ENCODE peak calls at places on chromosomes 5 and 9, in seven cellular contexts. One of them, this sample, is unnamed.

GRCh38 chr5:168947212-168947868 is 353.6 kb downstream of the SLIT3 start:
- DNase-seq in natural killer cell: no peak
- DNase-seq in pancreas: no peak
- DNase-seq in adrenal gland: peak
- DNase-seq in brain microvascular endothelial cell: peak
- DNase-seq in tibial nerve: peak
- DNase-seq in progenitor cell of endocrine pancreas: peak
- DNase-seq in this sample: peak

GRCh38 chr5:89560724-89561123 is 677.7 kb upstream of the MEF2C start:
- DNase-seq in natural killer cell: no peak
- DNase-seq in tibial nerve: no peak
- DNase-seq in brain microvascular endothelial cell: no peak
- DNase-seq in adrenal gland: no peak
- DNase-seq in pancreas: no peak
- DNase-seq in progenitor cell of endocrine pancreas: no peak
- DNase-seq in this sample: no peak

GRCh38 chr5:160119142-160119904 is at the start of gene PWWP2A:
- DNase-seq in pancreas: peak
- DNase-seq in progenitor cell of endocrine pancreas: peak
- DNase-seq in brain microvascular endothelial cell: peak
- DNase-seq in tibial nerve: peak
- DNase-seq in adrenal gland: peak
- DNase-seq in natural killer cell: peak
- DNase-seq in this sample: peak

GRCh38 chr9:121818841-121819430 is 167.5 kb downstream of the DAB2IP start:
- DNase-seq in natural killer cell: no peak
- DNase-seq in tibial nerve: no peak
- DNase-seq in pancreas: no peak
- DNase-seq in progenitor cell of endocrine pancreas: no peak
- DNase-seq in adrenal gland: no peak
- DNase-seq in brain microvascular endothelial cell: no peak
- DNase-seq in this sample: no peak

GRCh38 chr9:90009447-90009846 is 404.6 kb downstream of the GADD45G start:
- DNase-seq in tibial nerve: no peak
- DNase-seq in pancreas: no peak
- DNase-seq in natural killer cell: no peak
- DNase-seq in brain microvascular endothelial cell: no peak
- DNase-seq in progenitor cell of endocrine pancreas: no peak
- DNase-seq in adrenal gland: no peak
- DNase-seq in this sample: no peak

GRCh38 chr9:121720311-121720991 is 69.0 kb downstream of the DAB2IP start:
- DNase-seq in adrenal gland: no peak
- DNase-seq in pancreas: no peak
- DNase-seq in tibial nerve: no peak
- DNase-seq in brain microvascular endothelial cell: no peak
- DNase-seq in natural killer cell: no peak
- DNase-seq in progenitor cell of endocrine pancreas: no peak
- DNase-seq in this sample: no peak

GRCh38 chr5:160339406-160340140 is 27.2 kb upstream of the CCNJL start:
- DNase-seq in brain microvascular endothelial cell: no peak
- DNase-seq in pancreas: no peak
- DNase-seq in progenitor cell of endocrine pancreas: no peak
- DNase-seq in tibial nerve: no peak
- DNase-seq in adrenal gland: no peak
- DNase-seq in natural killer cell: no peak
- DNase-seq in this sample: no peak

GRCh38 chr9:13718539-13718938 is 439.0 kb upstream of the MPDZ start:
- DNase-seq in tibial nerve: no peak
- DNase-seq in pancreas: no peak
- DNase-seq in brain microvascular endothelial cell: no peak
- DNase-seq in adrenal gland: no peak
- DNase-seq in progenitor cell of endocrine pancreas: no peak
- DNase-seq in natural killer cell: no peak
- DNase-seq in this sample: no peak

GRCh38 chr5:180830253-180831138 is 27.9 kb upstream of the MGAT1 start:
- DNase-seq in tibial nerve: no peak
- DNase-seq in brain microvascular endothelial cell: no peak
- DNase-seq in adrenal gland: peak
- DNase-seq in natural killer cell: peak
- DNase-seq in progenitor cell of endocrine pancreas: no peak
- DNase-seq in pancreas: peak
- DNase-seq in this sample: no peak

GRCh38 chr5:133330956-133331355 is 279.1 kb downstream of the HSPA4 start:
- DNase-seq in progenitor cell of endocrine pancreas: no peak
- DNase-seq in brain microvascular endothelial cell: no peak
- DNase-seq in tibial nerve: no peak
- DNase-seq in natural killer cell: no peak
- DNase-seq in adrenal gland: no peak
- DNase-seq in pancreas: no peak
- DNase-seq in this sample: no peak

GRCh38 chr5:140883373-140883772 is 1.4 kb downstream of the PCDHA13 start:
- DNase-seq in brain microvascular endothelial cell: no peak
- DNase-seq in adrenal gland: no peak
- DNase-seq in pancreas: no peak
- DNase-seq in progenitor cell of endocrine pancreas: no peak
- DNase-seq in natural killer cell: no peak
- DNase-seq in tibial nerve: no peak
- DNase-seq in this sample: no peak

GRCh38 chr5:72845889-72846288 is 29.4 kb downstream of the TNPO1 start:
- DNase-seq in tibial nerve: no peak
- DNase-seq in progenitor cell of endocrine pancreas: no peak
- DNase-seq in adrenal gland: no peak
- DNase-seq in brain microvascular endothelial cell: no peak
- DNase-seq in natural killer cell: no peak
- DNase-seq in pancreas: no peak
- DNase-seq in this sample: no peak

GRCh38 chr9:2837915-2838314 is 6.0 kb downstream of the PUM3 start:
- DNase-seq in natural killer cell: no peak
- DNase-seq in adrenal gland: no peak
- DNase-seq in tibial nerve: no peak
- DNase-seq in progenitor cell of endocrine pancreas: no peak
- DNase-seq in pancreas: no peak
- DNase-seq in brain microvascular endothelial cell: no peak
- DNase-seq in this sample: no peak

GRCh38 chr5:135194573-135195266 is 160.7 kb upstream of the PITX1 start:
- DNase-seq in brain microvascular endothelial cell: no peak
- DNase-seq in pancreas: no peak
- DNase-seq in adrenal gland: no peak
- DNase-seq in progenitor cell of endocrine pancreas: no peak
- DNase-seq in tibial nerve: no peak
- DNase-seq in natural killer cell: no peak
- DNase-seq in this sample: no peak

GRCh38 chr9:123749580-123750202 is 180.2 kb downstream of the DENND1A start:
- DNase-seq in adrenal gland: no peak
- DNase-seq in progenitor cell of endocrine pancreas: no peak
- DNase-seq in pancreas: no peak
- DNase-seq in brain microvascular endothelial cell: no peak
- DNase-seq in tibial nerve: no peak
- DNase-seq in natural killer cell: no peak
- DNase-seq in this sample: no peak

GRCh38 chr5:103918668-103919367 is 356.2 kb upstream of the NUDT12 start:
- DNase-seq in brain microvascular endothelial cell: peak
- DNase-seq in pancreas: no peak
- DNase-seq in progenitor cell of endocrine pancreas: no peak
- DNase-seq in tibial nerve: no peak
- DNase-seq in adrenal gland: no peak
- DNase-seq in natural killer cell: no peak
- DNase-seq in this sample: no peak

GRCh38 chr5:44953078-44953477 is 144.3 kb downstream of the MRPS30 start:
- DNase-seq in pancreas: no peak
- DNase-seq in natural killer cell: no peak
- DNase-seq in progenitor cell of endocrine pancreas: no peak
- DNase-seq in tibial nerve: no peak
- DNase-seq in brain microvascular endothelial cell: no peak
- DNase-seq in adrenal gland: no peak
- DNase-seq in this sample: no peak

GRCh38 chr5:119168401-119168800 is 97.5 kb downstream of the DMXL1 start:
- DNase-seq in pancreas: no peak
- DNase-seq in adrenal gland: no peak
- DNase-seq in progenitor cell of endocrine pancreas: no peak
- DNase-seq in tibial nerve: no peak
- DNase-seq in brain microvascular endothelial cell: no peak
- DNase-seq in natural killer cell: no peak
- DNase-seq in this sample: no peak

GRCh38 chr9:137247135-137247915 is 3.8 kb upstream of the STPG3 start:
- DNase-seq in adrenal gland: no peak
- DNase-seq in natural killer cell: no peak
- DNase-seq in pancreas: no peak
- DNase-seq in brain microvascular endothelial cell: no peak
- DNase-seq in tibial nerve: no peak
- DNase-seq in progenitor cell of endocrine pancreas: no peak
- DNase-seq in this sample: no peak

GRCh38 chr5:99929806-99930135 is 605.4 kb upstream of the FAM174A start:
- DNase-seq in progenitor cell of endocrine pancreas: no peak
- DNase-seq in adrenal gland: no peak
- DNase-seq in tibial nerve: no peak
- DNase-seq in natural killer cell: no peak
- DNase-seq in brain microvascular endothelial cell: no peak
- DNase-seq in pancreas: no peak
- DNase-seq in this sample: no peak

GRCh38 chr5:98635631-98636030 is 137.8 kb upstream of the RGMB start:
- DNase-seq in pancreas: no peak
- DNase-seq in tibial nerve: no peak
- DNase-seq in adrenal gland: no peak
- DNase-seq in natural killer cell: no peak
- DNase-seq in brain microvascular endothelial cell: peak
- DNase-seq in progenitor cell of endocrine pancreas: no peak
- DNase-seq in this sample: no peak

GRCh38 chr9:88776717-88777497 is 214.4 kb upstream of the S1PR3 start:
- DNase-seq in progenitor cell of endocrine pancreas: no peak
- DNase-seq in brain microvascular endothelial cell: peak
- DNase-seq in tibial nerve: no peak
- DNase-seq in adrenal gland: no peak
- DNase-seq in natural killer cell: no peak
- DNase-seq in pancreas: no peak
- DNase-seq in this sample: no peak

GRCh38 chr5:113891491-113891890 is 378.0 kb downstream of the YTHDC2 start:
- DNase-seq in pancreas: no peak
- DNase-seq in brain microvascular endothelial cell: no peak
- DNase-seq in natural killer cell: no peak
- DNase-seq in progenitor cell of endocrine pancreas: no peak
- DNase-seq in tibial nerve: no peak
- DNase-seq in adrenal gland: no peak
- DNase-seq in this sample: no peak
- TF ChIP-seq CTCF in pancreas: no peak
- TF ChIP-seq CTCF in brain microvascular endothelial cell: no peak
- TF ChIP-seq CTCF in natural killer cell: no peak
- TF ChIP-seq CTCF in progenitor cell of endocrine pancreas: no peak
- TF ChIP-seq CTCF in tibial nerve: no peak
- TF ChIP-seq CTCF in adrenal gland: no peak
- TF ChIP-seq CTCF in this sample: no peak

DNA sequence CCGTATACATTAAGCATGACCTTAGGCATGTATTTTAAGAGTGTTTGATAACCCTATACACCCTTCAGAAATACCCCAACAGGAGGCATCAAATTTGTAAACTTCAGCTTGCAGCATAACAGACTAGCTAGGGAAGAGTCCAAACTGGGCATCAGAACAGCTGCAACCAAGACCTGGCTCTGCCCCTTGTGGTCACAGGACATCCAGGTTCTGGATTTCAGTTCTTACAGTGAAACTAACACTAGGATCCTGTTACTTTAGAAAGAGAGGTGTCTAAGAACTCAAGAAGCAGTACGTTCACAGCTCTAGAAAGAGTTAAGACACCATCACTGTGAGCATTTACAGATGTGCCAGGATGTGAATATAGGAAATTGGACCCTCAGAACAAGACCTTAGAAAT is 229.8 kb downstream of the BNC2 start:
- DNase-seq in adrenal gland: no peak
- DNase-seq in progenitor cell of endocrine pancreas: no peak
- DNase-seq in natural killer cell: no peak
- DNase-seq in brain microvascular endothelial cell: no peak
- DNase-seq in pancreas: no peak
- DNase-seq in tibial nerve: no peak
- DNase-seq in this sample: no peak
- TF ChIP-seq CTCF in adrenal gland: no peak
- TF ChIP-seq CTCF in progenitor cell of endocrine pancreas: peak
- TF ChIP-seq CTCF in natural killer cell: no peak
- TF ChIP-seq CTCF in brain microvascular endothelial cell: peak
- TF ChIP-seq CTCF in pancreas: no peak
- TF ChIP-seq CTCF in tibial nerve: no peak
- TF ChIP-seq CTCF in this sample: no peak

DNA sequence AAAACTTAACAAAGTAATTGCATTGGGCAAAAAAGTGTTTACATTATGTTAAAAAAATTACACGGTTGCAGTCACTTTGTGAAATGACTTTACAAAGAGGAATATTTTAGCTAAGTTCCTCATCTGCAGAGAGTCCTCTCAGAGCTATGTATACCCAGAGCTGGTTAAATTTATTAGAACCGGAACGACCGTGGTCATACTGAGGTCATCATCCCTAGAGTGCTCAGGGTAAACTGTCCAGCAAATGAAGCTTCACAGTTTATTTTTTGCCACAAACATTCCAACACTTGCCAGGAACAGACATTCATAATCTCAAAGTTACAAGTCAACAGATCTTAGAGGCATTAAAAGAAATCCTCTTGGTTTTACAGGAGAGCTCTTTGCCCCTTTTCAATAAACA is 902 bp downstream of the ROPN1L start:
- DNase-seq in brain microvascular endothelial cell: no peak
- DNase-seq in progenitor cell of endocrine pancreas: no peak
- DNase-seq in natural killer cell: no peak
- DNase-seq in adrenal gland: no peak
- DNase-seq in pancreas: no peak
- DNase-seq in tibial nerve: no peak
- DNase-seq in this sample: no peak
- TF ChIP-seq CTCF in brain microvascular endothelial cell: no peak
- TF ChIP-seq CTCF in progenitor cell of endocrine pancreas: no peak
- TF ChIP-seq CTCF in natural killer cell: no peak
- TF ChIP-seq CTCF in adrenal gland: no peak
- TF ChIP-seq CTCF in pancreas: no peak
- TF ChIP-seq CTCF in tibial nerve: no peak
- TF ChIP-seq CTCF in this sample: no peak

GRCh38 chr5:139137703-139138102 is 60.5 kb downstream of the SIL1 start:
- DNase-seq in progenitor cell of endocrine pancreas: no peak
- DNase-seq in brain microvascular endothelial cell: peak
- DNase-seq in natural killer cell: no peak
- DNase-seq in pancreas: no peak
- DNase-seq in tibial nerve: no peak
- DNase-seq in adrenal gland: no peak
- DNase-seq in this sample: no peak
- TF ChIP-seq CTCF in progenitor cell of endocrine pancreas: peak
- TF ChIP-seq CTCF in brain microvascular endothelial cell: peak
- TF ChIP-seq CTCF in natural killer cell: no peak
- TF ChIP-seq CTCF in pancreas: no peak
- TF ChIP-seq CTCF in tibial nerve: no peak
- TF ChIP-seq CTCF in adrenal gland: no peak
- TF ChIP-seq CTCF in this sample: peak